ENCODE peak calls at places on chromosomes 1 and 21, in six cellular contexts. One of them, this sample, is unnamed.
A peak's percentile ranks its signal among the peaks of the same experiment; 100 is the strongest.

GRCh38 chr1:234322979-234323378 is 50.3 kb upstream of the COA6 start:
- DNase-seq in endothelial cell: peak; percentile 79
- DNase-seq in T-cell: peak; percentile 45
- DNase-seq in NCI-H1930: peak; percentile 9
- DNase-seq in iris pigment epithelial cell: peak; percentile 62
- DNase-seq in DMS53: peak; percentile 59
- DNase-seq in this sample: peak; percentile 44

GRCh38 chr1:236168716-236169429 is 26.5 kb downstream of the GPR137B start:
- DNase-seq in endothelial cell: no peak
- DNase-seq in T-cell: no peak
- DNase-seq in NCI-H1930: no peak
- DNase-seq in iris pigment epithelial cell: peak; percentile 90
- DNase-seq in DMS53: peak; percentile 51
- DNase-seq in this sample: peak; percentile 48

GRCh38 chr1:243213045-243213787 is 41.9 kb downstream of the CEP170 start:
- DNase-seq in endothelial cell: no peak
- DNase-seq in T-cell: no peak
- DNase-seq in NCI-H1930: no peak
- DNase-seq in iris pigment epithelial cell: peak; percentile 79
- DNase-seq in DMS53: no peak
- DNase-seq in this sample: no peak

GRCh38 chr1:207259391-207259790 is 62.1 kb upstream of the CD55 start:
- DNase-seq in endothelial cell: peak; percentile 8
- DNase-seq in T-cell: no peak
- DNase-seq in NCI-H1930: no peak
- DNase-seq in iris pigment epithelial cell: peak; percentile 59
- DNase-seq in DMS53: peak; percentile 59
- DNase-seq in this sample: peak; percentile 23

GRCh38 chr21:45002381-45003204 is 62.8 kb downstream of the SLX9 start:
- DNase-seq in endothelial cell: no peak
- DNase-seq in T-cell: no peak
- DNase-seq in NCI-H1930: no peak
- DNase-seq in iris pigment epithelial cell: no peak
- DNase-seq in DMS53: no peak
- DNase-seq in this sample: no peak

GRCh38 chr1:44289530-44289929 is 65.5 kb downstream of the ERI3 start:
- DNase-seq in endothelial cell: no peak
- DNase-seq in T-cell: no peak
- DNase-seq in NCI-H1930: no peak
- DNase-seq in iris pigment epithelial cell: no peak
- DNase-seq in DMS53: peak; percentile 21
- DNase-seq in this sample: no peak

GRCh38 chr1:14310491-14310890 is 288.0 kb upstream of the KAZN start:
- DNase-seq in endothelial cell: no peak
- DNase-seq in T-cell: no peak
- DNase-seq in NCI-H1930: no peak
- DNase-seq in iris pigment epithelial cell: no peak
- DNase-seq in DMS53: no peak
- DNase-seq in this sample: no peak

GRCh38 chr1:46575778-46576177 is 24.3 kb upstream of the KNCN start:
- DNase-seq in endothelial cell: no peak
- DNase-seq in T-cell: no peak
- DNase-seq in NCI-H1930: no peak
- DNase-seq in iris pigment epithelial cell: no peak
- DNase-seq in DMS53: no peak
- DNase-seq in this sample: no peak

GRCh38 chr1:213418268-213419068 is 367.4 kb downstream of the RPS6KC1 start:
- DNase-seq in endothelial cell: no peak
- DNase-seq in T-cell: no peak
- DNase-seq in NCI-H1930: no peak
- DNase-seq in iris pigment epithelial cell: no peak
- DNase-seq in DMS53: no peak
- DNase-seq in this sample: no peak

GRCh38 chr1:234602334-234603220 is 7.4 kb downstream of the IRF2BP2 start:
- DNase-seq in endothelial cell: no peak
- DNase-seq in T-cell: no peak
- DNase-seq in NCI-H1930: peak; percentile 70
- DNase-seq in iris pigment epithelial cell: peak; percentile 97
- DNase-seq in DMS53: peak; percentile 94
- DNase-seq in this sample: peak; percentile 95

GRCh38 chr1:39081266-39082139 is 55.4 kb downstream of the NDUFS5 start:
- DNase-seq in endothelial cell: peak; percentile 26
- DNase-seq in T-cell: no peak
- DNase-seq in NCI-H1930: no peak
- DNase-seq in iris pigment epithelial cell: peak; percentile 26
- DNase-seq in DMS53: peak; percentile 65
- DNase-seq in this sample: no peak

GRCh38 chr1:175494950-175495349 is 248.4 kb downstream of the TNR start:
- DNase-seq in endothelial cell: no peak
- DNase-seq in T-cell: no peak
- DNase-seq in NCI-H1930: no peak
- DNase-seq in iris pigment epithelial cell: no peak
- DNase-seq in DMS53: peak; percentile 55
- DNase-seq in this sample: no peak

This sample was measured in HepG2.